ENCODE peak calls at places on chromosomes 3 and 15, in four cellular contexts. One of them, this sample, is unnamed.

GRCh38 chr3:143139786-143140185 is 20.2 kb downstream of the CHST2 start:
- DNase-seq in uterus: no peak
- DNase-seq in right lobe of liver: no peak
- DNase-seq in Peyer's patch: no peak
- DNase-seq in this sample: peak; percentile 77

GRCh38 chr3:25910997-25911396 is 121.1 kb downstream of the OXSM start:
- DNase-seq in uterus: no peak
- DNase-seq in right lobe of liver: no peak
- DNase-seq in Peyer's patch: no peak
- DNase-seq in this sample: peak; percentile 33

GRCh38 chr15:35330921-35331320 is 215.0 kb downstream of the DPH6 start:
- DNase-seq in Peyer's patch: no peak
- DNase-seq in right lobe of liver: no peak
- DNase-seq in uterus: no peak
- DNase-seq in this sample: no peak

GRCh38 chr3:163490119-163490518 is 1588.2 kb downstream of the SI start:
- DNase-seq in Peyer's patch: peak; percentile 51
- DNase-seq in right lobe of liver: peak; percentile 62
- DNase-seq in uterus: no peak
- DNase-seq in this sample: no peak

GRCh38 chr3:131549340-131549739 is 46.6 kb upstream of the MRPL3 start:
- DNase-seq in uterus: no peak
- DNase-seq in right lobe of liver: no peak
- DNase-seq in Peyer's patch: no peak
- DNase-seq in this sample: no peak

GRCh38 chr15:80068578-80068977 is 9.1 kb downstream of the ZFAND6 start:
- DNase-seq in uterus: no peak
- DNase-seq in Peyer's patch: no peak
- DNase-seq in right lobe of liver: no peak
- DNase-seq in this sample: no peak

GRCh38 chr3:75294124-75294523 is 370.0 kb upstream of the FRG2C start:
- DNase-seq in Peyer's patch: no peak
- DNase-seq in uterus: peak; percentile 21
- DNase-seq in right lobe of liver: no peak
- DNase-seq in this sample: peak; percentile 71

GRCh38 chr3:50194903-50195500 is 3.6 kb downstream of the GNAT1 start:
- DNase-seq in Peyer's patch: no peak
- DNase-seq in right lobe of liver: peak; percentile 89
- DNase-seq in uterus: no peak
- DNase-seq in this sample: peak; percentile 56

GRCh38 chr3:112117826-112118571 is 15.0 kb downstream of the GCSAM start:
- DNase-seq in Peyer's patch: no peak
- DNase-seq in uterus: no peak
- DNase-seq in right lobe of liver: no peak
- DNase-seq in this sample: peak; percentile 74

GRCh38 chr3:192246847-192247520 is 480.4 kb downstream of the FGF12 start:
- DNase-seq in uterus: no peak
- DNase-seq in right lobe of liver: no peak
- DNase-seq in Peyer's patch: no peak
- DNase-seq in this sample: no peak

GRCh38 chr3:135792174-135792573 is 173.4 kb upstream of the PPP2R3A start:
- DNase-seq in uterus: no peak
- DNase-seq in Peyer's patch: no peak
- DNase-seq in right lobe of liver: no peak
- DNase-seq in this sample: no peak

GRCh38 chr3:117837391-117837790 is 1127.8 kb downstream of the TUSC7 start:
- DNase-seq in right lobe of liver: no peak
- DNase-seq in uterus: no peak
- DNase-seq in Peyer's patch: no peak
- DNase-seq in this sample: no peak

GRCh38 chr3:11719406-11720219 is 75.9 kb upstream of the VGLL4 start:
- DNase-seq in right lobe of liver: peak; percentile 96
- DNase-seq in Peyer's patch: peak; percentile 98
- DNase-seq in uterus: peak; percentile 75
- DNase-seq in this sample: peak; percentile 89

GRCh38 chr3:9098716-9099675 is 135.7 kb upstream of the RAD18 start:
- DNase-seq in uterus: no peak
- DNase-seq in Peyer's patch: no peak
- DNase-seq in right lobe of liver: no peak
- DNase-seq in this sample: no peak

GRCh38 chr15:51718199-51718598 is 19.3 kb downstream of the LYSMD2 start:
- DNase-seq in uterus: no peak
- DNase-seq in Peyer's patch: no peak
- DNase-seq in right lobe of liver: no peak
- DNase-seq in this sample: no peak

GRCh38 chr3:128994581-128995161 is 795 bp upstream of the CFAP92 start:
- DNase-seq in Peyer's patch: no peak
- DNase-seq in right lobe of liver: no peak
- DNase-seq in uterus: no peak
- DNase-seq in this sample: no peak

GRCh38 chr3:86973440-86973839 is 17.5 kb downstream of the VGLL3 start:
- DNase-seq in uterus: no peak
- DNase-seq in right lobe of liver: no peak
- DNase-seq in Peyer's patch: no peak
- DNase-seq in this sample: no peak

GRCh38 chr3:60010778-60011177 is 961.0 kb upstream of the CFAP20DC start:
- DNase-seq in Peyer's patch: no peak
- DNase-seq in uterus: no peak
- DNase-seq in right lobe of liver: no peak
- DNase-seq in this sample: no peak

GRCh38 chr15:38555686-38556334 is 8.8 kb downstream of the RASGRP1 start:
- DNase-seq in Peyer's patch: no peak
- DNase-seq in uterus: no peak
- DNase-seq in right lobe of liver: no peak
- DNase-seq in this sample: no peak

GRCh38 chr15:90188914-90189748 is 12.0 kb upstream of the SEMA4B start:
- DNase-seq in right lobe of liver: no peak
- DNase-seq in uterus: no peak
- DNase-seq in Peyer's patch: no peak
- DNase-seq in this sample: no peak

GRCh38 chr3:12901631-12902045 is 60.3 kb upstream of the RPL32 start:
- DNase-seq in uterus: no peak
- DNase-seq in right lobe of liver: peak; percentile 29
- DNase-seq in Peyer's patch: no peak
- DNase-seq in this sample: peak; percentile 30

GRCh38 chr3:177431525-177432255 is 234.4 kb upstream of the TBL1XR1 start:
- DNase-seq in uterus: no peak
- DNase-seq in right lobe of liver: no peak
- DNase-seq in Peyer's patch: no peak
- DNase-seq in this sample: no peak

GRCh38 chr3:183117046-183117445 is 17.8 kb upstream of the MCCC1 start:
- DNase-seq in right lobe of liver: no peak
- DNase-seq in Peyer's patch: no peak
- DNase-seq in uterus: no peak
- DNase-seq in this sample: no peak

GRCh38 chr3:195065864-195066185 is 205.1 kb downstream of the XXYLT1 start:
- DNase-seq in Peyer's patch: no peak
- DNase-seq in uterus: no peak
- DNase-seq in right lobe of liver: no peak
- DNase-seq in this sample: peak; percentile 11

GRCh38 chr3:85081191-85081895 is 122.6 kb downstream of the CADM2 start:
- DNase-seq in Peyer's patch: no peak
- DNase-seq in right lobe of liver: no peak
- DNase-seq in uterus: no peak
- DNase-seq in this sample: no peak

GRCh38 chr15:74133703-74134386 is 3.5 kb downstream of the ISLR2 start:
- DNase-seq in uterus: no peak
- DNase-seq in right lobe of liver: no peak
- DNase-seq in Peyer's patch: no peak
- DNase-seq in this sample: no peak

GRCh38 chr3:41330465-41330864 is 131.2 kb downstream of the CTNNB1 start:
- DNase-seq in right lobe of liver: no peak
- DNase-seq in uterus: no peak
- DNase-seq in Peyer's patch: no peak
- DNase-seq in this sample: no peak

GRCh38 chr3:114451051-114451451 is 157.2 kb downstream of the TIGIT start:
- DNase-seq in uterus: no peak
- DNase-seq in right lobe of liver: no peak
- DNase-seq in Peyer's patch: no peak
- DNase-seq in this sample: no peak

GRCh38 chr3:4721511-4721911 is 228.4 kb downstream of the ITPR1 start:
- DNase-seq in right lobe of liver: no peak
- DNase-seq in uterus: no peak
- DNase-seq in Peyer's patch: no peak
- DNase-seq in this sample: no peak

GRCh38 chr3:32453346-32453745 is 49.3 kb downstream of the CMTM6 start:
- DNase-seq in Peyer's patch: no peak
- DNase-seq in uterus: no peak
- DNase-seq in right lobe of liver: no peak
- DNase-seq in this sample: no peak

DNA sequence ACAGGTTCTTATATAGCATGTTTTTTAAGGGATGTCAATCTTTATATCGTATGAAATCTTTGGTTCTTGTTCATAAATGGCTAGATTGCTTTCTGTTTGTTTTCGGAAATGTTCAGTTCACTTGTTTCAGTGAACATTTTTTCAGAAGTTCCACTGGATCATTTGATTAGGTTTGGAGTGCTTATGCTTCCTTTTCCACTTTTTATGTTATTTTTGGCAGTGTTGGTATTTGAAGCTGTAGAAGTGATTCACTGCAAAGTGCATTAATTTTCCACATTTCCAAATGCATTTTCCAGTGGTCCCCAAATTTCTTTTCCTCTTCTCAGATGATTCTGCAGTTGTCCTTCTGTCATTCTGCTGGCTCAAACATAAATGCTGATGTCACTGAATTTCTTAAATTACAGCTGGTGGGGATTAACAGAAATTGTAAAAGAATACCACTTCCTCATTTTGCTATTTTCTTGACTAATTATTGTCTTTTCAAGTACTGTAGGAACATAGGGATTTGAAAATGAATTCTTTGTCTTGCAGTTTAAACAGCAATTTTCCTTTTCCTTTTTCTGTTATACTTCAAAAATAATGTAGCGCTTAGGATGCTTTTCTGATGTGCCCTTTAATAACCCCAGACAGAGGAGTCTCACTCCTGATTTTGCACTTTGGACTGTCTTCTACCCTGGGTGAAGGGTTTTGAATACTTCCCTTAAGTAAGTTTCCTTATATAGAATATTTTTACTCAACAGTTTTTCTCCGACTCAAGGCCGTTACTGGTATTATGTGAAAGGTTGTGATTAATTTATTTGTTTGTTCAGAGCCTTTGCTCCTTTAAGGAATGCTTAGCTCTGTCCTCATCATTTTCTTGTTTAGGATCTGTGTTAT is 24.9 kb downstream of the MITF start:
- DNase-seq in Peyer's patch: no peak
- DNase-seq in uterus: no peak
- DNase-seq in right lobe of liver: no peak
- DNase-seq in this sample: no peak
- H3K4me1 ChIP-seq in Peyer's patch: no peaks in the 10 kb centered on the region
- H3K4me1 ChIP-seq in uterus: no peaks in the 10 kb centered on the region
- H3K4me1 ChIP-seq in right lobe of liver: no peaks in the 10 kb centered on the region
- H3K4me1 ChIP-seq in this sample: peaks cover 10% of the 10 kb centered on the region

GRCh38 chr3:58009026-58009748 is 965 bp downstream of the FLNB start:
- DNase-seq in right lobe of liver: peak; percentile 69
- DNase-seq in Peyer's patch: peak; percentile 82
- DNase-seq in uterus: no peak
- DNase-seq in this sample: peak; percentile 69
- H3K4me1 ChIP-seq in right lobe of liver: peaks cover 36% of the 10 kb centered on the region
- H3K4me1 ChIP-seq in Peyer's patch: peaks cover 16% of the 10 kb centered on the region
- H3K4me1 ChIP-seq in uterus: no peaks in the 10 kb centered on the region
- H3K4me1 ChIP-seq in this sample: peaks cover 9% of the 10 kb centered on the region

DNA sequence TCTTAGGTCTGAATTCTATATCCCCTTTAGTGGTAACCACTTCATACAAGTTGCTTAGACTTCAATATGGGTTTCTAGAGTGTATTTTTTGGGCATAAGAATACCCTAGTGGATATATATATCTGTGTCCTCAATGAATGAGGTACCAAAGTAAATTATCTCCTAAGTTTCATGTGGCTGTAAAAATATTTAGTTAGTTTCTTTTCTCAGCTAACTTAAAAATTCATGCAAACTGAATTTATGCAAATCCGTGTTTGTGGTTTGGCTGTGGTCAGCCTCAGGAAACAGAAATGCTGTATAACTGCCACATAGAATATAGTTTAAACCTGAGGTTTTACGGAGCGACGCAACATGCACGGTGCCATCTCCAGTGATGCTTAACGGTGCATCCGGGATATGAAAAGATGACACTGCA is 80.3 kb downstream of the PEX5L start:
- DNase-seq in right lobe of liver: no peak
- DNase-seq in Peyer's patch: no peak
- DNase-seq in uterus: no peak
- DNase-seq in this sample: no peak
- H3K4me1 ChIP-seq in right lobe of liver: no peaks in the 10 kb centered on the region
- H3K4me1 ChIP-seq in Peyer's patch: no peaks in the 10 kb centered on the region
- H3K4me1 ChIP-seq in uterus: no peaks in the 10 kb centered on the region
- H3K4me1 ChIP-seq in this sample: no peaks in the 10 kb centered on the region

DNA sequence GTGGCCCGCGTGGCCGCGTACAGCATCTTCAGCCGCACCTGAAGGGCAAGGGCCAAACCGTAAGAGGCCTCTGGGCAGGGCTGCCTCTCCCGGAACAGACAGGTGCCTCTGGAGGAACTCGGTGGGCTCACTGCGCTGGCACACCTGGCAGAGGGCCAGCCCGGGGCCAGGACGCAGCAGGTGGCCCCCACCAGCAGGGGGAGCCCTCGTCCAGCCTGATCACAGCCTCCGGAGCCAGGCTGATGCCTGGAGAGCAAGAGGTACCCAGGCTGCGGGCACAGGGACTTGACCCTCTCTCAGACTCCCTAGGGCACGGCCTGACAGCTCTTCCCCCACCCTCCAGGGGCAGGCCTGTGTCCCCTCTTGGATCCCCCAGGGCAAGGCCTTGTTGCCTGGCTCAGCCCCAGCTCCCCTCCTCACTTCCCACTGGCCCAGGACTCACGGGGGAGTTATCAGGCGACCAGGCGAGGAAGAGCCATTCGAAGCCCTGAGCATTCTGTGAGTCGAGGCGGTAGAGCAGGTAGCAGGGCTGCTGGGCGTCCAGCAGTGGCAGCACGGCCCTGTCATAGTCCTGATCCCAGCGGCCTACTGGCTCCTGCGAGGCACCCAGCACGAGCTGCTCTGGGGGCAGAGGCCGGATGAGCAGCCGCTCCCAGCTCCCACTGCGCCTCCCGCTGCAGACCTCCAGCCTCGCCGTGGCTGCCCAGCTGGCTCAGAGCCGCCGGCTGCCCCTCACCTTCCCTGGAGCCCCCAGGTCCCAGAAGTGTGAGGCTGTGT is 6.2 kb upstream of the TLR9 start:
- DNase-seq in uterus: peak; percentile 56
- DNase-seq in right lobe of liver: peak; percentile 89
- DNase-seq in Peyer's patch: peak; percentile 89
- DNase-seq in this sample: peak; percentile 77
- H3K4me1 ChIP-seq in uterus: peaks cover 5% of the 10 kb centered on the region
- H3K4me1 ChIP-seq in right lobe of liver: peaks cover 29% of the 10 kb centered on the region
- H3K4me1 ChIP-seq in Peyer's patch: peaks cover 20% of the 10 kb centered on the region
- H3K4me1 ChIP-seq in this sample: peaks cover 10% of the 10 kb centered on the region

GRCh38 chr3:154971341-154971740 is 108.8 kb upstream of the MME start:
- DNase-seq in Peyer's patch: no peak
- DNase-seq in right lobe of liver: no peak
- DNase-seq in uterus: no peak
- DNase-seq in this sample: no peak
- H3K4me1 ChIP-seq in Peyer's patch: no peaks in the 10 kb centered on the region
- H3K4me1 ChIP-seq in right lobe of liver: no peaks in the 10 kb centered on the region
- H3K4me1 ChIP-seq in uterus: no peaks in the 10 kb centered on the region
- H3K4me1 ChIP-seq in this sample: no peaks in the 10 kb centered on the region

GRCh38 chr15:67259375-67259774 is 4.8 kb downstream of the IQCH start:
- DNase-seq in Peyer's patch: no peak
- DNase-seq in right lobe of liver: no peak
- DNase-seq in uterus: no peak
- DNase-seq in this sample: no peak
- H3K4me1 ChIP-seq in Peyer's patch: no peaks in the 10 kb centered on the region
- H3K4me1 ChIP-seq in right lobe of liver: no peaks in the 10 kb centered on the region
- H3K4me1 ChIP-seq in uterus: no peaks in the 10 kb centered on the region
- H3K4me1 ChIP-seq in this sample: no peaks in the 10 kb centered on the region

This sample was measured in right cardiac atrium.